ENCODE peak calls at places on chromosomes 11 and 22, in five cellular contexts. Y is tibial artery, E is cardiac muscle cell, N is prostate gland, S is aorta. C is an unnamed sample.

GRCh38 chr11:111977141-111978027 is 40.2 kb downstream of the DIXDC1 start:
- DNase-seq in Y (peak; percentile 72), E (peak; percentile 61), N (peak; percentile 69), S (peak; percentile 94), C (peak; percentile 18)

GRCh38 chr11:120994460-120994859 is 29.4 kb upstream of the TBCEL start:
- DNase-seq in Y (no peak), E (no peak), N (peak; percentile 24), S (no peak), C (no peak)

GRCh38 chr11:69862797-69863543 is 43.8 kb upstream of the FGF3 start:
- DNase-seq in Y (no peak), E (no peak), N (no peak), S (no peak), C (no peak)

GRCh38 chr11:128599729-128600128 is 12.4 kb upstream of the ETS1 start:
- DNase-seq in Y (no peak), E (no peak), N (no peak), S (no peak), C (no peak)

GRCh38 chr22:21593406-21594232 is 26.1 kb downstream of the UBE2L3 start:
- DNase-seq in Y (no peak), E (no peak), N (no peak), S (no peak), C (no peak)

GRCh38 chr22:48432721-48433518 is 1394.8 kb downstream of the BRD1 start:
- DNase-seq in Y (peak; percentile 15), E (no peak), N (no peak), S (peak; percentile 43), C (no peak)

GRCh38 chr11:117435296-117435695 is 107.6 kb downstream of the CEP164 start:
- DNase-seq in Y (no peak), E (no peak), N (no peak), S (no peak), C (no peak)

GRCh38 chr11:94831529-94831928 is 63.4 kb downstream of the AMOTL1 start:
- DNase-seq in Y (no peak), E (no peak), N (no peak), S (no peak), C (no peak)

GRCh38 chr11:128302425-128303186 is 284.8 kb downstream of the ETS1 start:
- DNase-seq in Y (no peak), E (no peak), N (no peak), S (no peak), C (peak; percentile 95)

GRCh38 chr11:134510171-134510570 is 98.1 kb upstream of the B3GAT1 start:
- DNase-seq in Y (peak; percentile 13), E (no peak), N (no peak), S (peak; percentile 58), C (no peak)

GRCh38 chr11:116499396-116500001 is 273.3 kb downstream of the BUD13 start:
- DNase-seq in Y (peak; percentile 32), E (peak; percentile 94), N (peak; percentile 76), S (peak; percentile 86), C (no peak)

GRCh38 chr11:108559904-108560303 is 33.7 kb downstream of the EXPH5 start:
- DNase-seq in Y (no peak), E (no peak), N (no peak), S (no peak), C (no peak)

GRCh38 chr11:131913267-131913666 is 542.9 kb downstream of the NTM start:
- DNase-seq in Y (no peak), E (no peak), N (no peak), S (no peak), C (no peak)

GRCh38 chr11:59753650-59754493 is 1.3 kb upstream of the STX3 start:
- DNase-seq in Y (peak; percentile 89), E (peak; percentile 87), N (peak; percentile 88), S (peak; percentile 95), C (peak; percentile 75)

GRCh38 chr11:19370100-19370861 is 129.5 kb upstream of the E2F8 start:
- DNase-seq in Y (peak; percentile 89), E (no peak), N (no peak), S (no peak), C (no peak)

GRCh38 chr11:12126352-12127019 is 16.1 kb downstream of the MICAL2 start:
- DNase-seq in Y (no peak), E (no peak), N (no peak), S (no peak), C (no peak)
- H3K4me1 ChIP-seq in Y (peaks cover 97% of the 10 kb centered on the region), E (peaks cover 28% of the 10 kb centered on the region), N (no peaks in the 10 kb centered on the region), S (peaks cover 4% of the 10 kb centered on the region), C (no peaks in the 10 kb centered on the region)

DNA sequence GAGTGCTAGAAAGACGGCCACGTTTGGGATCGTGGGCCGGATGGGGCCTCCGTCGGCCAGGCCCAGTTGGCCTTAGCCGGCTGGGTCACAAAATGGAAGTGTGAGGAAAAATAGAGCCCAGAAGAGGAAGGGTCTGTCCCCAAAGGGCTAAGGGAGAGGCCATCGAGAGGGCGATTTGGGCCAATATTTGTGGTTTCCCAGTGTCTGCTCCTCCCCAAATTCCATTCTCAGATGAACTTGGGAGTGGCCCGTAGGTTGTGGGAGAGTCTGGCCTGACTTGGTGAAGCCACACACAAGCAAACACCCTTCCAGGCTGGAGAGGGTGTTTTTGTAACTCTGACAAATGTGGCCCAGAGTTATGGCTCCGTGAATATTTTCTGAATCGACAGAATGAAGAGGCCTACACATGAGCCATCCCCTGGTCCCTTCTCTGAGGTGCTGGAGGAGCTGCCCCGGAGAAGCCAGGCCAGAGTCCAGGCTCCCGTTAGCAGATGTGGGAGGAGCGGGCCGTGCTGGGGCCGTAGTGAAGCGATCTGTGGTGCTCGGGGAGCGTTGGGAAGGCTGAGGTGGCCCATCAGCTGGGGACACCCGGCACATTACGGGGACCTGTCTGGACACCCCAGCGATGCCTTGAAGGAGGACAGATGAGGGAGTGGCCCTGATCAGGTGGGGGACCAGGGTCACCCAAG is 73.5 kb upstream of the PPARA start:
- DNase-seq in Y (peak; percentile 46), E (no peak), N (peak; percentile 44), S (peak; percentile 86), C (no peak)
- H3K4me3 ChIP-seq in Y (peak overlapping the region; percentile 90), E (no peak overlapping the region), N (peak overlapping the region; percentile 78), S (no peak overlapping the region), C (no peak overlapping the region)

DNA sequence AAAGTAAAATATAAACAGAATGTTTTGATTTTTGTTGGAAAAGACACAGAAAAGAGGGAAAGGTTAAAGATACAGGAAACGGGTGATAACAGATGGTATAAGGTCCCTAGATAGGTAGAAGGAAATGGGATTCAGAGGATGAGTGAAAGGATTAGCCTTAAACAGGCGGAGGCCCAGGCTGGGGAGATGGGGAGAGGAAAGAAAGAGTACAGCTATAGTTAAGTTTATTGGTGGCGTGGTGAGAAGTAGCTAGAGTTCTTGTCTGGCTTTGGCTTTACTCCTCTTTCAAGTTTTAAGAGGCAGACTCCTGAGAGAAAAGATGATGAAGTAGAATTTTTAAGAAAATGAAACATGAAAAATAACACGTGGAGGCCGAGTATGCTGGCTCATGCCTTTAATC is 13.7 kb downstream of the ZBTB44 start:
- DNase-seq in Y (no peak), E (no peak), N (no peak), S (no peak), C (no peak)
- H3K27ac ChIP-seq in Y (no peak overlapping the region), E (peak overlapping the region; percentile 39), N (no peak overlapping the region), S (no peak overlapping the region), C (no peak overlapping the region)

GRCh38 chr11:75524576-75525432 is 937 bp downstream of the GDPD5 start:
- DNase-seq in Y (no peak), E (peak; percentile 21), N (no peak), S (no peak), C (peak; percentile 24)

GRCh38 chr11:75522645-75523044 is 3.1 kb downstream of the GDPD5 start:
- DNase-seq in Y (no peak), E (no peak), N (no peak), S (no peak), C (no peak)

GRCh38 chr11:75523811-75524401 is 1.8 kb downstream of the GDPD5 start:
- DNase-seq in Y (no peak), E (no peak), N (no peak), S (no peak), C (no peak)

GRCh38 chr11:75525433-75526191 is at the start of gene GDPD5:
- DNase-seq in Y (peak; percentile 74), E (peak; percentile 93), N (peak; percentile 78), S (peak; percentile 94), C (peak; percentile 92)

GRCh38 chr11:75523189-75523588 is 2.6 kb downstream of the GDPD5 start:
- DNase-seq in Y (no peak), E (no peak), N (no peak), S (no peak), C (no peak)
- H3K4me1 ChIP-seq in Y (peaks cover 42% of the 10 kb centered on the region), E (no peaks in the 10 kb centered on the region), N (peaks cover 2% of the 10 kb centered on the region), S (no peaks in the 10 kb centered on the region), C (no peaks in the 10 kb centered on the region)

GRCh38 chr11:16741473-16741872 is 3.0 kb downstream of the C11orf58 start:
- DNase-seq in Y (no peak), E (no peak), N (no peak), S (no peak), C (no peak)
- H3K4me3 ChIP-seq in Y (no peak overlapping the region), E (no peak overlapping the region), N (no peak overlapping the region), S (no peak overlapping the region), C (no peak overlapping the region)

DNA sequence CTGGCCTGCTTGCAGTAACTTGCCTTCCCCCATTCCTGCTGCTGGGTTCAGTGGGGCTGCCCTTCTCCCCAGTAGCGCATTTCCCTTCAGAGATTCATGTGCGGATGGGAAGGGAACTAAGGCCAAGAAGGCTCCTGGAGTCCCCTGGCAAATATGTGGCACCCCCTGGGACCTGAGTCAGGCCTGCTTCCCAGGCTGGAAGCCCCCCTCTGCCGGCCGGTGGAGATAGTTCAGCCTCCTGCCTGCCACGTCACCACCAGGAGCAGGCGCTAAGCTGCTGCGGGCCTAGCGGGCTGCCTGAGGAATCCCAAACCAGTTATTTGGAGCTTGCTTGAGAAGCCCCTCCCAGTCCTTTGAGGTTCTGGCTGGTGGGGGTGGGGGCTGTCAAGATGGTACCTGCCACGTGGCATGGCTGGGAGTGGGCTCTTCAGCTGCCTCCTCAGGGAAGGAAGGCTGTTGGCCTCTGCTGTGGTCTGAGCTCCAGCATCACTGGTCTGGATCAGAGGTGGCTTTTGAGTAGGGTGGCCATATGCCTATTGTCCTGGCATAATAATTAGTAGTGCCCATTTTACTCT is 2.0 kb downstream of the SERPINH1 start:
- DNase-seq in Y (peak; percentile 66), E (peak; percentile 82), N (no peak), S (peak; percentile 96), C (no peak)
- H3K27ac ChIP-seq in Y (peak overlapping the region; percentile 99), E (peak overlapping the region; percentile 95), N (peak overlapping the region; percentile 98), S (peak overlapping the region; percentile 97), C (peak overlapping the region; percentile 86)

GRCh38 chr11:704799-705645 is 1.0 kb upstream of the EPS8L2 start:
- DNase-seq in Y (no peak), E (no peak), N (peak; percentile 82), S (peak; percentile 76), C (no peak)
- H3K4me1 ChIP-seq in Y (peaks cover 48% of the 10 kb centered on the region), E (peaks cover 13% of the 10 kb centered on the region), N (peaks cover 36% of the 10 kb centered on the region), S (no peaks in the 10 kb centered on the region), C (no peaks in the 10 kb centered on the region)